ENCODE peak calls at places on chromosomes 2 and 18, in nine cellular contexts. Y, V, R, Z, A, H, W, B and P are unnamed samples.

GRCh38 chr2:47266939-47267338 is 111.8 kb upstream of the STPG4 start:
- DNase-seq in Y (no peak), V (no peak), R (no peak), Z (no peak), A (no peak), H (no peak), W (no peak), B (no peak), P (no peak)

GRCh38 chr2:12884713-12885282 is 168.1 kb downstream of the TRIB2 start:
- DNase-seq in Y (no peak), V (peak; percentile 72), R (no peak), Z (peak; percentile 13), A (peak; percentile 34), H (peak; percentile 29), W (no peak), B (no peak), P (no peak)

GRCh38 chr2:3251974-3252373 is 125.6 kb downstream of the EIPR1 start:
- DNase-seq in Y (no peak), V (no peak), R (no peak), Z (no peak), A (no peak), H (no peak), W (no peak), B (no peak), P (no peak)

GRCh38 chr2:239192456-239192855 is 208.4 kb downstream of the HDAC4 start:
- DNase-seq in Y (no peak), V (no peak), R (no peak), Z (no peak), A (no peak), H (no peak), W (no peak), B (no peak), P (peak; percentile 22)

GRCh38 chr2:95012881-95013550 is 12.5 kb upstream of the MAL start:
- DNase-seq in Y (no peak), V (no peak), R (no peak), Z (no peak), A (no peak), H (no peak), W (no peak), B (no peak), P (no peak)

GRCh38 chr18:67766930-67767329 is 250.4 kb upstream of the DSEL start:
- DNase-seq in Y (no peak), V (peak; percentile 78), R (no peak), Z (peak; percentile 13), A (peak; percentile 71), H (no peak), W (no peak), B (no peak), P (no peak)

GRCh38 chr2:126655066-126655465 is 892 bp upstream of the GYPC start:
- DNase-seq in Y (no peak), V (no peak), R (no peak), Z (no peak), A (no peak), H (no peak), W (no peak), B (no peak), P (no peak)

GRCh38 chr2:238080518-238080917 is 19.6 kb upstream of the ESPNL start:
- DNase-seq in Y (no peak), V (no peak), R (no peak), Z (no peak), A (no peak), H (no peak), W (no peak), B (no peak), P (no peak)

GRCh38 chr2:121505005-121505404 is 25.7 kb upstream of the RNU4ATAC start:
- DNase-seq in Y (no peak), V (peak; percentile 79), R (no peak), Z (peak; percentile 95), A (peak; percentile 76), H (no peak), W (no peak), B (no peak), P (no peak)

GRCh38 chr2:233480490-233481202 is 85.9 kb downstream of the USP40 start:
- DNase-seq in Y (no peak), V (no peak), R (no peak), Z (peak; percentile 16), A (no peak), H (no peak), W (peak; percentile 18), B (no peak), P (peak; percentile 17)

GRCh38 chr2:233450854-233451575 is 96.7 kb downstream of the DGKD start:
- DNase-seq in Y (no peak), V (no peak), R (no peak), Z (no peak), A (no peak), H (no peak), W (no peak), B (no peak), P (no peak)

GRCh38 chr18:61894751-61895524 is 2.1 kb upstream of the RNF152 start:
- DNase-seq in Y (no peak), V (no peak), R (no peak), Z (no peak), A (no peak), H (no peak), W (no peak), B (no peak), P (no peak)

GRCh38 chr2:30331038-30331437 is 99.7 kb downstream of the LBH start:
- DNase-seq in Y (no peak), V (no peak), R (no peak), Z (no peak), A (no peak), H (no peak), W (no peak), B (no peak), P (no peak)

GRCh38 chr2:146579154-146579930 is 1265.5 kb upstream of the ACVR2A start:
- DNase-seq in Y (no peak), V (peak; percentile 45), R (no peak), Z (no peak), A (peak; percentile 65), H (no peak), W (peak; percentile 44), B (no peak), P (no peak)

GRCh38 chr2:193749485-193749884 is 1554.8 kb upstream of the TMEFF2 start:
- DNase-seq in Y (no peak), V (no peak), R (no peak), Z (no peak), A (no peak), H (no peak), W (no peak), B (no peak), P (no peak)

GRCh38 chr18:49656098-49656591 is 94.3 kb downstream of the LIPG start:
- DNase-seq in Y (no peak), V (peak; percentile 64), R (no peak), Z (peak; percentile 76), A (no peak), H (no peak), W (no peak), B (no peak), P (no peak)

GRCh38 chr18:59273936-59274928 is 978 bp upstream of the RAX start:
- DNase-seq in Y (no peak), V (no peak), R (no peak), Z (no peak), A (no peak), H (no peak), W (no peak), B (no peak), P (no peak)

GRCh38 chr2:234136461-234136860 is 86.0 kb downstream of the SPP2 start:
- DNase-seq in Y (no peak), V (no peak), R (no peak), Z (no peak), A (no peak), H (no peak), W (no peak), B (no peak), P (no peak)

GRCh38 chr2:142992843-142993242 is 115.4 kb downstream of the KYNU start:
- DNase-seq in Y (no peak), V (no peak), R (no peak), Z (no peak), A (no peak), H (no peak), W (no peak), B (no peak), P (no peak)